ENCODE peak calls at places on chromosomes 4 and X, in five cellular contexts. J, W, O, G and T are unnamed samples.

GRCh38 chr4:98627477-98627876 is 30.9 kb downstream of the TSPAN5 start:
- DNase-seq in J (no peak), W (no peak), O (no peak), G (no peak), T (no peak)

GRCh38 chrX:66602381-66602938 is 36.4 kb downstream of the EDA2R start:
- DNase-seq in J (no peak), W (no peak), O (no peak), G (peak), T (no peak)

GRCh38 chr4:113645771-113646455 is 115.6 kb downstream of the CAMK2D start:
- DNase-seq in J (peak), W (no peak), O (no peak), G (no peak), T (peak)

GRCh38 chr4:15158410-15159091 is 156.3 kb downstream of the CPEB2 start:
- DNase-seq in J (no peak), W (no peak), O (no peak), G (no peak), T (no peak)

GRCh38 chr4:185204238-185204910 is 574 bp upstream of the CFAP97 start:
- DNase-seq in J (no peak), W (no peak), O (no peak), G (no peak), T (peak)

GRCh38 chr4:56817840-56818491 is 3.5 kb downstream of the SPINK2 start:
- DNase-seq in J (no peak), W (no peak), O (no peak), G (no peak), T (no peak)

GRCh38 chr4:74109894-74110605 is 11.1 kb upstream of the CXCL2 start:
- DNase-seq in J (peak), W (no peak), O (no peak), G (no peak), T (peak)

GRCh38 chr4:8451440-8452182 is 11.0 kb downstream of the TRMT44 start:
- DNase-seq in J (no peak), W (no peak), O (no peak), G (no peak), T (no peak)

GRCh38 chrX:12929701-12930100 is 23.3 kb downstream of the TLR8 start:
- DNase-seq in J (no peak), W (no peak), O (no peak), G (no peak), T (no peak)

GRCh38 chrX:41526925-41527324 is 79.8 kb downstream of the NYX start:
- DNase-seq in J (no peak), W (no peak), O (no peak), G (no peak), T (peak)

GRCh38 chrX:107537815-107538214 is 88.4 kb downstream of the FRMPD3 start:
- DNase-seq in J (peak), W (no peak), O (no peak), G (no peak), T (peak)

GRCh38 chr4:152956650-152957436 is 20.7 kb downstream of the FHDC1 start:
- DNase-seq in J (peak), W (no peak), O (no peak), G (no peak), T (peak)

GRCh38 chrX:11435568-11435967 is 142.4 kb downstream of the AMELX start:
- DNase-seq in J (no peak), W (no peak), O (no peak), G (no peak), T (no peak)

GRCh38 chr4:169270156-169270809 is 473 bp downstream of the SH3RF1 start:
- DNase-seq in J (no peak), W (no peak), O (no peak), G (peak), T (peak)

GRCh38 chrX:153875391-153876111 is 10.4 kb downstream of the L1CAM start:
- DNase-seq in J (peak), W (peak), O (no peak), G (peak), T (no peak)

GRCh38 chr4:121375262-121375661 is 5.6 kb downstream of the QRFPR start:
- DNase-seq in J (no peak), W (no peak), O (no peak), G (no peak), T (no peak)

GRCh38 chr4:167234388-167234881 is at the start of gene SPOCK3:
- DNase-seq in J (peak), W (no peak), O (peak), G (peak), T (peak)

GRCh38 chrX:70293621-70294020 is 3.7 kb downstream of the KIF4A start:
- DNase-seq in J (no peak), W (no peak), O (no peak), G (no peak), T (no peak)

GRCh38 chr4:176814770-176815169 is 22.0 kb upstream of the VEGFC start:
- DNase-seq in J (no peak), W (no peak), O (no peak), G (no peak), T (no peak)

GRCh38 chr4:6767341-6767724 is 15.2 kb upstream of the KIAA0232 start:
- DNase-seq in J (no peak), W (no peak), O (no peak), G (no peak), T (no peak)

GRCh38 chr4:7323872-7324650 is 110.7 kb downstream of the PSAPL1 start:
- DNase-seq in J (no peak), W (no peak), O (no peak), G (peak), T (peak)